ENCODE peak calls at places on chromosomes 11 and 22, in four cellular contexts. One of them, this sample, is unnamed. For H3K4me1, the result is how much of the 10 kb centered on the place peaks cover.

GRCh38 chr11:81840375-81840774 is 893.3 kb downstream of the FAM181B start:
- DNase-seq in kidney: no peak
- DNase-seq in neural progenitor cell: no peak
- DNase-seq in right lobe of liver: no peak
- DNase-seq in this sample: no peak

GRCh38 chr22:42670921-42671709 is 21.9 kb upstream of the CYB5R3 start:
- DNase-seq in kidney: no peak
- DNase-seq in neural progenitor cell: no peak
- DNase-seq in right lobe of liver: no peak
- DNase-seq in this sample: no peak

GRCh38 chr11:66071326-66071870 is 1.3 kb downstream of the PACS1 start:
- DNase-seq in kidney: no peak
- DNase-seq in neural progenitor cell: no peak
- DNase-seq in right lobe of liver: no peak
- DNase-seq in this sample: no peak

GRCh38 chr11:112999518-112999917 is 38.3 kb downstream of the NCAM1 start:
- DNase-seq in kidney: no peak
- DNase-seq in neural progenitor cell: no peak
- DNase-seq in right lobe of liver: no peak
- DNase-seq in this sample: no peak

GRCh38 chr11:5596611-5597201 is at the start of gene TRIM6:
- DNase-seq in kidney: peak
- DNase-seq in neural progenitor cell: peak
- DNase-seq in right lobe of liver: peak
- DNase-seq in this sample: peak

GRCh38 chr22:20244250-20244648 is 23.9 kb downstream of the RTN4R start:
- DNase-seq in kidney: no peak
- DNase-seq in neural progenitor cell: no peak
- DNase-seq in right lobe of liver: no peak
- DNase-seq in this sample: no peak

GRCh38 chr11:131281316-131281715 is 89.1 kb upstream of the NTM start:
- DNase-seq in kidney: no peak
- DNase-seq in neural progenitor cell: no peak
- DNase-seq in right lobe of liver: no peak
- DNase-seq in this sample: no peak

GRCh38 chr22:26903030-26903856 is 245.9 kb downstream of the MIAT start:
- DNase-seq in kidney: peak
- DNase-seq in neural progenitor cell: peak
- DNase-seq in right lobe of liver: no peak
- DNase-seq in this sample: no peak

GRCh38 chr11:81869337-81870065 is 864.2 kb downstream of the FAM181B start:
- DNase-seq in kidney: no peak
- DNase-seq in neural progenitor cell: no peak
- DNase-seq in right lobe of liver: no peak
- DNase-seq in this sample: no peak

GRCh38 chr11:133948711-133949110 is 8.1 kb downstream of the IGSF9B start:
- DNase-seq in kidney: no peak
- DNase-seq in neural progenitor cell: no peak
- DNase-seq in right lobe of liver: no peak
- DNase-seq in this sample: no peak

GRCh38 chr11:122808494-122808893 is 29.8 kb upstream of the CRTAM start:
- DNase-seq in kidney: no peak
- DNase-seq in neural progenitor cell: no peak
- DNase-seq in right lobe of liver: no peak
- DNase-seq in this sample: no peak

GRCh38 chr11:12377824-12378593 is 638 bp downstream of the PARVA start:
- DNase-seq in kidney: peak
- DNase-seq in neural progenitor cell: peak
- DNase-seq in right lobe of liver: peak
- DNase-seq in this sample: peak

GRCh38 chr11:112881461-112881860 is 79.8 kb upstream of the NCAM1 start:
- DNase-seq in kidney: peak
- DNase-seq in neural progenitor cell: peak
- DNase-seq in right lobe of liver: peak
- DNase-seq in this sample: peak

GRCh38 chr22:26894766-26895485 is 237.5 kb downstream of the MIAT start:
- DNase-seq in kidney: no peak
- DNase-seq in neural progenitor cell: no peak
- DNase-seq in right lobe of liver: no peak
- DNase-seq in this sample: no peak

GRCh38 chr11:73875840-73876239 is 806 bp downstream of the COA4 start:
- DNase-seq in kidney: no peak
- DNase-seq in neural progenitor cell: peak
- DNase-seq in right lobe of liver: no peak
- DNase-seq in this sample: no peak

GRCh38 chr22:29259253-29259899 is 8.4 kb downstream of the RHBDD3 start:
- DNase-seq in kidney: no peak
- DNase-seq in neural progenitor cell: peak
- DNase-seq in right lobe of liver: no peak
- DNase-seq in this sample: no peak

GRCh38 chr11:65592840-65593517 is 2.6 kb downstream of the KCNK7 start:
- DNase-seq in kidney: no peak
- DNase-seq in neural progenitor cell: no peak
- DNase-seq in right lobe of liver: no peak
- DNase-seq in this sample: no peak

GRCh38 chr22:45831394-45831793 is 145.6 kb downstream of the WNT7B start:
- DNase-seq in kidney: no peak
- DNase-seq in neural progenitor cell: no peak
- DNase-seq in right lobe of liver: no peak
- DNase-seq in this sample: no peak

GRCh38 chr22:38974826-38975175 is 7.3 kb upstream of the APOBEC3B start:
- DNase-seq in kidney: no peak
- DNase-seq in neural progenitor cell: no peak
- DNase-seq in right lobe of liver: no peak
- DNase-seq in this sample: no peak

GRCh38 chr11:60982184-60982583 is 10.7 kb downstream of the CD6 start:
- DNase-seq in kidney: no peak
- DNase-seq in neural progenitor cell: no peak
- DNase-seq in right lobe of liver: no peak
- DNase-seq in this sample: no peak

GRCh38 chr11:124869331-124869730 is 4.1 kb downstream of the ROBO3 start:
- DNase-seq in kidney: peak
- DNase-seq in neural progenitor cell: no peak
- DNase-seq in right lobe of liver: no peak
- DNase-seq in this sample: no peak

GRCh38 chr11:47656284-47656915 is 14.0 kb upstream of the MTCH2 start:
- DNase-seq in kidney: no peak
- DNase-seq in neural progenitor cell: no peak
- DNase-seq in right lobe of liver: no peak
- DNase-seq in this sample: no peak

GRCh38 chr11:34053161-34053686 is 1.7 kb downstream of the CAPRIN1 start:
- DNase-seq in kidney: peak
- DNase-seq in neural progenitor cell: peak
- DNase-seq in right lobe of liver: peak
- DNase-seq in this sample: peak

GRCh38 chr11:134223066-134223465 is 701 bp downstream of the NCAPD3 start:
- DNase-seq in kidney: no peak
- DNase-seq in neural progenitor cell: peak
- DNase-seq in right lobe of liver: no peak
- DNase-seq in this sample: no peak

GRCh38 chr22:20180245-20180630 is 29.4 kb upstream of the CCDC188 start:
- DNase-seq in kidney: no peak
- DNase-seq in neural progenitor cell: peak
- DNase-seq in right lobe of liver: no peak
- DNase-seq in this sample: no peak

GRCh38 chr22:40533712-40534378 is 102.7 kb downstream of the MRTFA start:
- DNase-seq in kidney: no peak
- DNase-seq in neural progenitor cell: peak
- DNase-seq in right lobe of liver: no peak
- DNase-seq in this sample: no peak

DNA sequence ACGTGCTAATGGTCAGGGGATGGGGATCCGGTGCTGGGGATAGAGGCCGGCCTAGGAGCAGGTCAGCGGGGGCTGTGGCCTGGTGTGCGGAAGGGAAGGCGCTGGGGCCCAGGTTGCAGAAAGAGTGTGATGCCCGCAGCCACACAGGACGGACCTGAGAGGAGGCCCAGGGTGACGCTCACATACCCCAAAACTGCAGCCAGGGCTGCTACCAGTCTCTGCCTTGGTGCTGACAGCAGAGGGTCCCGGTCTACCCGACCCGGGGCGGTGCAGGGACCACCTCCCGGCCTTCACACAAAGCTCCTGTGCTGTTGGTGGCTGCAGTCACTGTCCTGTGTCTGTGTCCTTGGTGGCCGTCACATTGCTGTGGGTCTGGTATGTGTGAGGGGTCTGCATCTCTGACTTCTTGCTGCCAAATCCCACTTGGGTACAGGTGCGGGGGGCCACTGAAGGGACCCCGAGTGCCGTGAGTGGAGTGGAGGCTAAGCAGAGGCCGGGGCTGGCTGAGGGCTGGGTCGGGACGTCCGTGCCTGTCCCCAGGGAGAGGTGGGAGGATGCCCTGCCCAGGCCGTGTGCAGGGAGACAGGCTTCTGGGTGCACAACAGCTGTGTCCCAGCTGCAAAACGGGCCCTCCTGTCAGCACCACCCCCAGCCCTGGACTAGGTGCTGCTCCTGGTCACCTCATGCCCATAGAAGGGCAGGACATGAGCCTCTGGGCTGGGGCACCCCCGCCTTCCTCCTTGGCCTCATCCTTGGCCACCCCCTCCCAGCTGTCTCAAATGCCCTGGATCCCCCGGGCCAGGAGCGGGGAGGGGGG is 1.5 kb downstream of the LSP1 start:
- DNase-seq in kidney: peak
- DNase-seq in neural progenitor cell: no peak
- DNase-seq in right lobe of liver: no peak
- DNase-seq in this sample: no peak
- H3K4me1 ChIP-seq in kidney: under half
- H3K4me1 ChIP-seq in neural progenitor cell: under half
- H3K4me1 ChIP-seq in right lobe of liver: under half
- H3K4me1 ChIP-seq in this sample: under half

GRCh38 chr22:32584650-32585049 is 110.0 kb downstream of the FBXO7 start:
- DNase-seq in kidney: no peak
- DNase-seq in neural progenitor cell: no peak
- DNase-seq in right lobe of liver: no peak
- DNase-seq in this sample: no peak

GRCh38 chr22:32587449-32587848 is 112.8 kb downstream of the FBXO7 start:
- DNase-seq in kidney: no peak
- DNase-seq in neural progenitor cell: no peak
- DNase-seq in right lobe of liver: no peak
- DNase-seq in this sample: no peak

GRCh38 chr22:32583074-32583677 is 108.6 kb downstream of the FBXO7 start:
- DNase-seq in kidney: no peak
- DNase-seq in neural progenitor cell: no peak
- DNase-seq in right lobe of liver: no peak
- DNase-seq in this sample: no peak

GRCh38 chr22:32585737-32586136 is 111.1 kb downstream of the FBXO7 start:
- DNase-seq in kidney: no peak
- DNase-seq in neural progenitor cell: no peak
- DNase-seq in right lobe of liver: no peak
- DNase-seq in this sample: no peak

GRCh38 chr22:32583921-32584335 is 109.3 kb downstream of the FBXO7 start:
- DNase-seq in kidney: no peak
- DNase-seq in neural progenitor cell: no peak
- DNase-seq in right lobe of liver: no peak
- DNase-seq in this sample: no peak
- H3K27ac ChIP-seq in kidney: no peak
- H3K27ac ChIP-seq in neural progenitor cell: no peak
- H3K27ac ChIP-seq in right lobe of liver: peak
- H3K27ac ChIP-seq in this sample: peak

GRCh38 chr22:36335621-36336020 is 52.1 kb downstream of the MYH9 start:
- DNase-seq in kidney: no peak
- DNase-seq in neural progenitor cell: no peak
- DNase-seq in right lobe of liver: no peak
- DNase-seq in this sample: no peak

GRCh38 chr22:36334838-36335603 is 52.7 kb downstream of the MYH9 start:
- DNase-seq in kidney: no peak
- DNase-seq in neural progenitor cell: peak
- DNase-seq in right lobe of liver: no peak
- DNase-seq in this sample: no peak

GRCh38 chr22:36334081-36334831 is 53.5 kb downstream of the MYH9 start:
- DNase-seq in kidney: no peak
- DNase-seq in neural progenitor cell: peak
- DNase-seq in right lobe of liver: no peak
- DNase-seq in this sample: peak

GRCh38 chr22:36337365-36338130 is 50.2 kb downstream of the MYH9 start:
- DNase-seq in kidney: no peak
- DNase-seq in neural progenitor cell: no peak
- DNase-seq in right lobe of liver: no peak
- DNase-seq in this sample: no peak

DNA sequence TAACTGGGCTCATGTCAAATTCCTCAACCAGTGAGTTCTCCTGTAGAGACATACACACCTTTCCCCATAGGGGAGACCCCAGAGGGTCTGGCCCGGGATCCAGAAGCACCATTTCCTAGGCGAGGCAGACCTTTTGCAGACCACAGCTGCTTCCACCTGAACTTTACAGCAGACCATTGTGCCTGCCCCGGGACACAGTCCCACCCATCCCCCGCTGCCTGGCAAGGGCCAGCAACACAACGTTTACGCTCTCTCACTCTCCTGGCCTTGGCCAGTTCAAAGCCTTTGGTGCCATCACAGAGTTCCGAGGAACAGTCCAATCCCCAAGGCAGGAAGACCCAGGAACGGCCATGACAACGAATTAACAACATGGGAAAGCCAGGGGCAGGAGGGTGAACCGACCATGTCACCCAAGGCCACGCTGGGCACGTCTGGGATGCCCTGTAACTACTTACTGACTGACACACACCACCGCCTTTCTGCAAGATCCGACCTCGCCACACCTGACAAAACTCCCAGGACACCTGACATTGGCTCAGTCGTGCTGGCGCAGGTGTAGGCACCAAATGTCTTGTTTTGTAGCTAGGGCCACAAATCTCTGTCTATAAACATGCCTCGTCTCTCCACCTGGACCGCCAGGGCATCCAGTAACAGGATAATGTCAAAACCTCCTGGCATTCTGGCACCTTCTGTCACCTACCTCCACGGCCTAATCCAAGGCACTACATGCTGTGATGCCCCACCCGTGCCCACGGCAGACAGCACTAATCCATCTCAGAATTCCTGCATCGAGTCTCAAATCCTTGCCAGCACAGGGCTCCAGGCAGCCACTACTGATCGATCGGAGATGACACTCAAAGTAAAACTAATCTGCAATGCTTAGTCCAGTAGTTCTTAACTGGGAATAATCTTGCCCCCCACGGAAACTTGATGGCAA is 51.3 kb downstream of the MYH9 start:
- DNase-seq in kidney: no peak
- DNase-seq in neural progenitor cell: no peak
- DNase-seq in right lobe of liver: no peak
- DNase-seq in this sample: no peak
- H3K4me1 ChIP-seq in kidney: half or more
- H3K4me1 ChIP-seq in neural progenitor cell: under half
- H3K4me1 ChIP-seq in right lobe of liver: under half
- H3K4me1 ChIP-seq in this sample: half or more

GRCh38 chr11:70625051-70625450 is 226.7 kb downstream of the CTTN start:
- DNase-seq in kidney: no peak
- DNase-seq in neural progenitor cell: no peak
- DNase-seq in right lobe of liver: no peak
- DNase-seq in this sample: no peak

GRCh38 chr11:70623906-70624597 is 225.7 kb downstream of the CTTN start:
- DNase-seq in kidney: no peak
- DNase-seq in neural progenitor cell: no peak
- DNase-seq in right lobe of liver: no peak
- DNase-seq in this sample: no peak

GRCh38 chr11:70624598-70624993 is 226.3 kb downstream of the CTTN start:
- DNase-seq in kidney: no peak
- DNase-seq in neural progenitor cell: no peak
- DNase-seq in right lobe of liver: no peak
- DNase-seq in this sample: no peak

GRCh38 chr11:70627219-70627618 is 228.9 kb downstream of the CTTN start:
- DNase-seq in kidney: no peak
- DNase-seq in neural progenitor cell: no peak
- DNase-seq in right lobe of liver: no peak
- DNase-seq in this sample: no peak

GRCh38 chr11:70625921-70626518 is 227.7 kb downstream of the CTTN start:
- DNase-seq in kidney: no peak
- DNase-seq in neural progenitor cell: peak
- DNase-seq in right lobe of liver: no peak
- DNase-seq in this sample: no peak
- H3K27ac ChIP-seq in kidney: no peak
- H3K27ac ChIP-seq in neural progenitor cell: no peak
- H3K27ac ChIP-seq in right lobe of liver: no peak
- H3K27ac ChIP-seq in this sample: no peak

This sample was measured in lower lobe of right lung.